ENCODE peak calls at places on chromosomes 6 and 20, in four cellular contexts. C is GM23248, X is fibroblast of lung, O is K562. N is an unnamed sample.
A peak's percentile ranks its signal among the peaks of the same experiment; 100 is the strongest.

GRCh38 chr6:89298680-89299450 is 16.2 kb downstream of the GABRR2 start:
- DNase-seq in C (peak; percentile 27), O (no peak), X (peak; percentile 68), N (peak; percentile 21)

GRCh38 chr20:9498322-9498721 is 16.1 kb upstream of the LAMP5 start:
- DNase-seq in O (no peak), X (peak; percentile 25), C (peak; percentile 36), N (no peak)

GRCh38 chr20:18323705-18324104 is 35.4 kb downstream of the ZNF133 start:
- DNase-seq in C (no peak), O (no peak), X (no peak), N (no peak)

GRCh38 chr6:165486183-165487137 is 176.6 kb downstream of the PDE10A start:
- DNase-seq in C (no peak), X (no peak), O (no peak), N (no peak)

GRCh38 chr20:57316795-57317201 is 12.8 kb upstream of the SPO11 start:
- DNase-seq in O (no peak), C (no peak), X (no peak), N (no peak)

GRCh38 chr6:75204959-75205775 is 686 bp downstream of the COL12A1 start:
- DNase-seq in O (no peak), X (peak; percentile 91), C (peak; percentile 90), N (peak; percentile 54)

GRCh38 chr20:35907017-35907685 is 47.2 kb downstream of the SCAND1 start:
- DNase-seq in C (no peak), O (no peak), X (no peak), N (no peak)

GRCh38 chr20:35476288-35476687 is 20.9 kb downstream of the CEP250 start:
- DNase-seq in C (no peak), X (no peak), O (no peak), N (no peak)

GRCh38 chr6:44247338-44248302 is 719 bp downstream of the HSP90AB1 start:
- DNase-seq in C (peak; percentile 81), O (peak; percentile 80), X (peak; percentile 56), N (peak; percentile 62)

GRCh38 chr20:14885661-14886060 is 548.2 kb upstream of the FLRT3 start:
- DNase-seq in X (no peak), C (no peak), O (no peak), N (no peak)

GRCh38 chr6:148273962-148274752 is 68.5 kb upstream of the SASH1 start:
- DNase-seq in O (no peak), X (no peak), C (peak; percentile 50), N (peak; percentile 15)

GRCh38 chr6:21188505-21189223 is 404.9 kb upstream of the SOX4 start:
- DNase-seq in O (no peak), X (no peak), C (no peak), N (peak; percentile 90)

GRCh38 chr6:111427341-111428116 is 55.5 kb downstream of the REV3L start:
- DNase-seq in O (no peak), X (peak; percentile 87), C (peak; percentile 90), N (peak; percentile 97)

GRCh38 chr20:44125332-44126127 is 61.5 kb downstream of the JPH2 start:
- DNase-seq in X (no peak), C (no peak), O (no peak), N (no peak)

GRCh38 chr20:21099653-21100589 is 6.2 kb downstream of the LINC00237 start:
- DNase-seq in X (no peak), O (peak; percentile 17), C (no peak), N (no peak)

GRCh38 chr20:38171301-38172010 is 6.4 kb upstream of the TGM2 start:
- DNase-seq in O (no peak), C (peak; percentile 49), X (no peak), N (no peak)

GRCh38 chr20:8654486-8654885 is 414.4 kb upstream of the PLCB4 start:
- DNase-seq in X (no peak), O (no peak), C (no peak), N (no peak)

GRCh38 chr6:30685157-30685976 is 1.1 kb downstream of the PPP1R18 start:
- DNase-seq in O (no peak), X (no peak), C (peak; percentile 60), N (peak; percentile 40)

GRCh38 chr6:91081452-91082067 is 494.7 kb upstream of the MAP3K7 start:
- DNase-seq in C (peak; percentile 55), O (peak; percentile 30), X (peak; percentile 55), N (peak; percentile 40)

GRCh38 chr6:138277835-138278234 is 59.5 kb upstream of the PBOV1 start:
- DNase-seq in X (no peak), O (no peak), C (no peak), N (no peak)

GRCh38 chr6:77397561-77397960 is 65.7 kb downstream of the HTR1B start:
- DNase-seq in C (peak; percentile 16), O (no peak), X (no peak), N (peak; percentile 11)

GRCh38 chr6:148769304-148769968 is 22.6 kb downstream of the UST start:
- DNase-seq in O (no peak), C (no peak), X (no peak), N (no peak)

GRCh38 chr6:20652691-20653479 is 118.6 kb downstream of the CDKAL1 start:
- DNase-seq in C (peak; percentile 51), X (peak; percentile 24), O (no peak), N (peak; percentile 56)

GRCh38 chr20:44461803-44462174 is 13.9 kb upstream of the TTPAL start:
- DNase-seq in X (no peak), C (no peak), O (no peak), N (no peak)

GRCh38 chr6:125670586-125670985 is 78.8 kb upstream of the HEY2 start:
- DNase-seq in X (no peak), C (peak; percentile 1), O (no peak), N (no peak)

GRCh38 chr6:246349-246748 is 45.9 kb upstream of the DUSP22 start:
- DNase-seq in X (no peak), C (no peak), O (no peak), N (no peak)

GRCh38 chr6:129253731-129254130 is 370.8 kb downstream of the LAMA2 start:
- DNase-seq in X (no peak), O (no peak), C (no peak), N (no peak)

GRCh38 chr6:54873589-54873988 is 27.0 kb downstream of the FAM83B start:
- DNase-seq in X (no peak), O (no peak), C (no peak), N (no peak)

GRCh38 chr6:137266032-137266586 is 46.9 kb upstream of the IFNGR1 start:
- DNase-seq in C (no peak), O (no peak), X (no peak), N (no peak)

GRCh38 chr6:71124340-71124739 is 164.3 kb upstream of the OGFRL1 start:
- DNase-seq in X (peak; percentile 55), O (no peak), C (no peak), N (no peak)

GRCh38 chr20:44075191-44075949 is 111.6 kb downstream of the JPH2 start:
- DNase-seq in X (no peak), C (no peak), O (no peak), N (no peak)

GRCh38 chr6:134394141-134394648 is 76.3 kb upstream of the SGK1 start:
- DNase-seq in C (no peak), X (no peak), O (no peak), N (no peak)

GRCh38 chr20:23515250-23515939 is 24.5 kb downstream of the CST8 start:
- DNase-seq in X (no peak), O (no peak), C (peak; percentile 7), N (no peak)

DNA sequence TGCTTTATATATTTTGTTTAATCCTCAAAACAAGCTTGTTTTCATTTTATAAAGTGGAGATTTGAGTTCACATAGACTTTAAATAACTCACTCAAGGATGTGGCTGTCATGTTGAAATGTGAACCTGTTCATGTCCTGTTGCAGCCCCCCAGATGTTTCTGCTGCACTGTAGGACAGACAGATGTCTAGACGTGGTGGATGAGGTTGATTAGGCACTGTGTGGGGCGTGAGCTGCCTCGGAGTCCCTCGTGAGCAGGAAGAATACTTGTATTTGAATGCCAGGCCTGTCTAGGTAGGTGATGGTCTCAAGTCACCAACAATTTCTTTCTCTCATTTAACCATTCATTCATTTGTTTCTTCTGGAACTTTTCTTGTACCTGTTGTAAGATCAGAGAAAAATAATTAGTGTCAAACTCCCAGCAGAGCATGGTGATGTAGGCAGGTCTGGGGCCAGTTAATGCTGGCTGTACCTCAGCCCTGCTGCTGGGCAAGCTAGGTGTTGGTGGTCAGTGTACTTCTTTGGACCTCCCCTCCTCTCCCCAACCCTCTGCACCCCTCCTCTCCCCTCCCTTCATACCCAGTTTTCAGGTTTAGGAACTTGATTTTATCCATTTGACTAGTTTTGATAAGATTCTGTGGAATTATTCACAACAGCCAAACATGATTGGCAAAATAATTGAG is 34.0 kb downstream of the AFDN start:
- DNase-seq in O (no peak), C (no peak), X (no peak), N (no peak)
- H3K27ac ChIP-seq in O (peak overlapping the region; percentile 96), C (no peak overlapping the region), X (no peak overlapping the region), N (no peak overlapping the region)

GRCh38 chr6:53328375-53328774 is 20.4 kb downstream of the ELOVL5 start:
- DNase-seq in O (no peak), X (no peak), C (no peak), N (no peak)
- H4K20me1 ChIP-seq in O (peaks cover 26% of the 10 kb centered on the region), X (no peaks in the 10 kb centered on the region), C (no peaks in the 10 kb centered on the region), N (no peaks in the 10 kb centered on the region)

DNA sequence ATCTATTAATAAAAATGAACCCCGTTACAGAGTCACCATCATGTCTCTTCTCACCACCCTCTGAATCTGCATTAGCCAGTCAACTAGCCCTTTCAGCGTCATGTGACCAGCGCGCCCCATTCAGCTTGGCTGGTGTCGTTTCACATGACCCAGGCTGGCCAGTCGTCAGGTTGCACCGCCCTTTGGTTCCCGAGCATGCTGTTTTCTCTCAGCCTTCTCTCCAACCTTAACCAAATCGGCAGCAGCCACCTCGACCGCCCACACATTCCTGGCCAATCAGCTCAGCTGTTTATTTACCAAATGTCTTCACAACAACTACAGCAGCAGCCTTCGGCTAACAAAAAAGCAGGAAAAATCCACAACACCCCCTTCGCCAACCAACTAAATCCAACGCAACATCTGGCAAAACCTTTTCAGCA is 5.6 kb downstream of the SRSF3 start:
- DNase-seq in X (peak; percentile 65), C (peak; percentile 68), O (peak; percentile 70), N (peak; percentile 51)
- H3K4me3 ChIP-seq in X (peak overlapping the region; percentile 80), C (peak overlapping the region; percentile 96), O (no peak overlapping the region), N (peak overlapping the region; percentile 9)

GRCh38 chr6:87212596-87212995 is 57.2 kb downstream of the ZNF292 start:
- DNase-seq in O (no peak), X (no peak), C (peak; percentile 6), N (no peak)
- H3K27ac ChIP-seq in O (no peak overlapping the region), X (no peak overlapping the region), C (no peak overlapping the region), N (no peak overlapping the region)

DNA sequence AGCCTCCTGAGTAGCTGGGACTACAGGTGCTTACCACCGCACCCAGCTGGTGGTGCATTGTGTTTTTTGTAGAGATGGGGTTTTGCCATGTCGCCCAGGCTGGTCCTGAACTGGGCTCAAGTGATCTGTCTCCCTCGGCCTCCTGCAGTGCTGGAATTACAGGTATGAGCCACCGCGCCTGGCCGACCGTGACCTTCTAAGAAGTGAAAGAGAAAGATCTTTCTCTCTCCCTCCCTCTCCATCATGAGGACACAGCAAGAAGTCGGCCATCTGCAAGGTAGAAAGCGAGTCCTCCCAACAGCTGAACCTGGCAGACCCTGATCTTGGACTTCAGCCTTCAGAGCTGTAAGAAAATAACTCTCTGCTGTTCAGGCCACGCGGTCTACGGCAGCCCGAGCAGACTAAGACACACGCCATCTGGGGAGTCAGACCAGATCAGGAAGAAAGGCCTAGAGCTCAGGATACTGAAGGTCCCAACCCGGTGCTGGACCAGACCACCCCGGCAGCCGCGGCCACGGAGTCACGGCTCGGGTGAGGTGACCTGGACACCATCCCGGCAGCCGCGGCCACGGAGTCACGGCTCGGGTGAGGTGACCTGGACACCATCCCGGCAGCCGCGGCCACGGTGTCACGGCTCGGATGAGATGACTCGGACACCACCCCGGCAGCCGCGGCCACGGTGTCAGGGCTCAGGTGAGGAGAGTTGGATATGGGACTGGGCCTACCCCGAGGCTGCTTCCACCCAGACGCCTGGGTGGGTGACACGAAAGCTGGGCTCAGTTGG is 9.6 kb downstream of the GMEB2 start:
- DNase-seq in C (no peak), X (no peak), O (no peak), N (no peak)
- H4K20me1 ChIP-seq in C (no peaks in the 10 kb centered on the region), X (no peaks in the 10 kb centered on the region), O (no peaks in the 10 kb centered on the region), N (no peaks in the 10 kb centered on the region)

N was measured in mammary epithelial cell.